ENCODE peak calls at places on chromosomes 6 and 20, in eight cellular contexts. One of them, this sample, is unnamed.

GRCh38 chr6:122154912-122155516 is 244.4 kb upstream of the HSF2 start:
- DNase-seq in activated gamma-delta T cell: no peak
- DNase-seq in fibroblast of lung: peak; percentile 3
- DNase-seq in PC-9: no peak
- DNase-seq in mammary epithelial cell: no peak
- DNase-seq in OCI-M1: peak; percentile 40
- DNase-seq in activated CD4-positive, alpha-beta T cell treated with anti-CD3 and anti-CD28 coated beads, Interleukin-2, amount 10 ng/mL, durations not matched to agents 7 days and 5 days: no peak
- DNase-seq in ascending aorta: no peak
- DNase-seq in this sample: no peak

GRCh38 chr20:9172908-9173307 is 104.0 kb downstream of the PLCB4 start:
- DNase-seq in activated gamma-delta T cell: no peak
- DNase-seq in ascending aorta: no peak
- DNase-seq in activated CD4-positive, alpha-beta T cell treated with anti-CD3 and anti-CD28 coated beads, Interleukin-2, amount 10 ng/mL, durations not matched to agents 7 days and 5 days: no peak
- DNase-seq in OCI-M1: peak; percentile 35
- DNase-seq in mammary epithelial cell: no peak
- DNase-seq in fibroblast of lung: peak; percentile 23
- DNase-seq in PC-9: no peak
- DNase-seq in this sample: peak; percentile 36

GRCh38 chr20:50233325-50234212 is 42.9 kb downstream of the CEBPB start:
- DNase-seq in OCI-M1: no peak
- DNase-seq in activated CD4-positive, alpha-beta T cell treated with anti-CD3 and anti-CD28 coated beads, Interleukin-2, amount 10 ng/mL, durations not matched to agents 7 days and 5 days: no peak
- DNase-seq in ascending aorta: no peak
- DNase-seq in activated gamma-delta T cell: no peak
- DNase-seq in mammary epithelial cell: no peak
- DNase-seq in PC-9: no peak
- DNase-seq in fibroblast of lung: no peak
- DNase-seq in this sample: peak; percentile 57

GRCh38 chr6:27503436-27504030 is 30.6 kb upstream of the ZNF184 start:
- DNase-seq in mammary epithelial cell: peak; percentile 61
- DNase-seq in fibroblast of lung: peak; percentile 87
- DNase-seq in PC-9: peak; percentile 75
- DNase-seq in OCI-M1: peak; percentile 95
- DNase-seq in activated gamma-delta T cell: peak; percentile 22
- DNase-seq in ascending aorta: no peak
- DNase-seq in activated CD4-positive, alpha-beta T cell treated with anti-CD3 and anti-CD28 coated beads, Interleukin-2, amount 10 ng/mL, durations not matched to agents 7 days and 5 days: peak; percentile 70
- DNase-seq in this sample: peak; percentile 84

GRCh38 chr6:30957716-30958115 is 16.9 kb downstream of the MUCL3 start:
- DNase-seq in fibroblast of lung: no peak
- DNase-seq in OCI-M1: no peak
- DNase-seq in activated CD4-positive, alpha-beta T cell treated with anti-CD3 and anti-CD28 coated beads, Interleukin-2, amount 10 ng/mL, durations not matched to agents 7 days and 5 days: no peak
- DNase-seq in mammary epithelial cell: no peak
- DNase-seq in PC-9: no peak
- DNase-seq in activated gamma-delta T cell: no peak
- DNase-seq in ascending aorta: no peak
- DNase-seq in this sample: peak; percentile 28

GRCh38 chr6:107355659-107356058 is 103.7 kb downstream of the PDSS2 start:
- DNase-seq in activated CD4-positive, alpha-beta T cell treated with anti-CD3 and anti-CD28 coated beads, Interleukin-2, amount 10 ng/mL, durations not matched to agents 7 days and 5 days: no peak
- DNase-seq in fibroblast of lung: no peak
- DNase-seq in PC-9: no peak
- DNase-seq in OCI-M1: no peak
- DNase-seq in activated gamma-delta T cell: no peak
- DNase-seq in ascending aorta: no peak
- DNase-seq in mammary epithelial cell: no peak
- DNase-seq in this sample: no peak

GRCh38 chr20:44526129-44526528 is 4.3 kb upstream of the SERINC3 start:
- DNase-seq in OCI-M1: no peak
- DNase-seq in fibroblast of lung: no peak
- DNase-seq in mammary epithelial cell: peak; percentile 59
- DNase-seq in PC-9: peak; percentile 68
- DNase-seq in ascending aorta: no peak
- DNase-seq in activated gamma-delta T cell: no peak
- DNase-seq in activated CD4-positive, alpha-beta T cell treated with anti-CD3 and anti-CD28 coated beads, Interleukin-2, amount 10 ng/mL, durations not matched to agents 7 days and 5 days: no peak
- DNase-seq in this sample: no peak

GRCh38 chr6:99282479-99283062 is 66.9 kb downstream of the FAXC start:
- DNase-seq in activated CD4-positive, alpha-beta T cell treated with anti-CD3 and anti-CD28 coated beads, Interleukin-2, amount 10 ng/mL, durations not matched to agents 7 days and 5 days: no peak
- DNase-seq in OCI-M1: peak; percentile 69
- DNase-seq in PC-9: peak; percentile 42
- DNase-seq in ascending aorta: no peak
- DNase-seq in activated gamma-delta T cell: no peak
- DNase-seq in fibroblast of lung: peak; percentile 46
- DNase-seq in mammary epithelial cell: peak; percentile 1
- DNase-seq in this sample: peak; percentile 17

GRCh38 chr6:42393339-42393738 is 58.4 kb downstream of the TRERF1 start:
- DNase-seq in ascending aorta: no peak
- DNase-seq in PC-9: no peak
- DNase-seq in activated CD4-positive, alpha-beta T cell treated with anti-CD3 and anti-CD28 coated beads, Interleukin-2, amount 10 ng/mL, durations not matched to agents 7 days and 5 days: no peak
- DNase-seq in fibroblast of lung: no peak
- DNase-seq in mammary epithelial cell: no peak
- DNase-seq in activated gamma-delta T cell: no peak
- DNase-seq in OCI-M1: no peak
- DNase-seq in this sample: peak; percentile 64

GRCh38 chr6:11194399-11195274 is 37.8 kb downstream of the NEDD9 start:
- DNase-seq in PC-9: no peak
- DNase-seq in activated gamma-delta T cell: no peak
- DNase-seq in ascending aorta: no peak
- DNase-seq in OCI-M1: no peak
- DNase-seq in fibroblast of lung: peak; percentile 60
- DNase-seq in mammary epithelial cell: no peak
- DNase-seq in activated CD4-positive, alpha-beta T cell treated with anti-CD3 and anti-CD28 coated beads, Interleukin-2, amount 10 ng/mL, durations not matched to agents 7 days and 5 days: no peak
- DNase-seq in this sample: peak; percentile 45

GRCh38 chr20:13416531-13416930 is 195.5 kb downstream of the ISM1 start:
- DNase-seq in mammary epithelial cell: no peak
- DNase-seq in PC-9: no peak
- DNase-seq in activated gamma-delta T cell: no peak
- DNase-seq in ascending aorta: no peak
- DNase-seq in OCI-M1: no peak
- DNase-seq in fibroblast of lung: no peak
- DNase-seq in activated CD4-positive, alpha-beta T cell treated with anti-CD3 and anti-CD28 coated beads, Interleukin-2, amount 10 ng/mL, durations not matched to agents 7 days and 5 days: no peak
- DNase-seq in this sample: peak; percentile 12

GRCh38 chr20:58647162-58647813 is 3.8 kb upstream of the STX16 start:
- DNase-seq in fibroblast of lung: no peak
- DNase-seq in activated gamma-delta T cell: no peak
- DNase-seq in activated CD4-positive, alpha-beta T cell treated with anti-CD3 and anti-CD28 coated beads, Interleukin-2, amount 10 ng/mL, durations not matched to agents 7 days and 5 days: peak; percentile 31
- DNase-seq in OCI-M1: peak; percentile 52
- DNase-seq in mammary epithelial cell: no peak
- DNase-seq in ascending aorta: no peak
- DNase-seq in PC-9: no peak
- DNase-seq in this sample: peak; percentile 38

GRCh38 chr20:47610247-47610944 is 108.7 kb downstream of the NCOA3 start:
- DNase-seq in activated gamma-delta T cell: no peak
- DNase-seq in OCI-M1: peak; percentile 75
- DNase-seq in activated CD4-positive, alpha-beta T cell treated with anti-CD3 and anti-CD28 coated beads, Interleukin-2, amount 10 ng/mL, durations not matched to agents 7 days and 5 days: peak; percentile 73
- DNase-seq in fibroblast of lung: peak; percentile 79
- DNase-seq in mammary epithelial cell: peak; percentile 69
- DNase-seq in PC-9: peak; percentile 69
- DNase-seq in ascending aorta: peak; percentile 33
- DNase-seq in this sample: peak; percentile 14

GRCh38 chr20:41169791-41170351 is 32.5 kb downstream of the PLCG1 start:
- DNase-seq in activated CD4-positive, alpha-beta T cell treated with anti-CD3 and anti-CD28 coated beads, Interleukin-2, amount 10 ng/mL, durations not matched to agents 7 days and 5 days: no peak
- DNase-seq in OCI-M1: no peak
- DNase-seq in PC-9: no peak
- DNase-seq in mammary epithelial cell: peak; percentile 91
- DNase-seq in fibroblast of lung: peak; percentile 48
- DNase-seq in ascending aorta: no peak
- DNase-seq in activated gamma-delta T cell: no peak
- DNase-seq in this sample: no peak

GRCh38 chr6:129753422-129753821 is 43.4 kb upstream of the ARHGAP18 start:
- DNase-seq in mammary epithelial cell: no peak
- DNase-seq in fibroblast of lung: no peak
- DNase-seq in activated CD4-positive, alpha-beta T cell treated with anti-CD3 and anti-CD28 coated beads, Interleukin-2, amount 10 ng/mL, durations not matched to agents 7 days and 5 days: no peak
- DNase-seq in activated gamma-delta T cell: no peak
- DNase-seq in OCI-M1: peak; percentile 73
- DNase-seq in PC-9: no peak
- DNase-seq in ascending aorta: no peak
- DNase-seq in this sample: no peak

GRCh38 chr6:12957321-12958051 is 240.9 kb downstream of the PHACTR1 start:
- DNase-seq in ascending aorta: peak; percentile 52
- DNase-seq in activated CD4-positive, alpha-beta T cell treated with anti-CD3 and anti-CD28 coated beads, Interleukin-2, amount 10 ng/mL, durations not matched to agents 7 days and 5 days: peak; percentile 23
- DNase-seq in PC-9: no peak
- DNase-seq in OCI-M1: peak; percentile 84
- DNase-seq in activated gamma-delta T cell: no peak
- DNase-seq in fibroblast of lung: peak; percentile 48
- DNase-seq in mammary epithelial cell: peak; percentile 35
- DNase-seq in this sample: peak; percentile 71

GRCh38 chr6:146819596-146820320 is 221.0 kb downstream of the ADGB start:
- DNase-seq in fibroblast of lung: no peak
- DNase-seq in PC-9: no peak
- DNase-seq in activated CD4-positive, alpha-beta T cell treated with anti-CD3 and anti-CD28 coated beads, Interleukin-2, amount 10 ng/mL, durations not matched to agents 7 days and 5 days: no peak
- DNase-seq in OCI-M1: no peak
- DNase-seq in mammary epithelial cell: no peak
- DNase-seq in ascending aorta: no peak
- DNase-seq in activated gamma-delta T cell: no peak
- DNase-seq in this sample: no peak

GRCh38 chr20:63058696-63059335 is 52.1 kb upstream of the BHLHE23 start:
- DNase-seq in fibroblast of lung: no peak
- DNase-seq in activated gamma-delta T cell: no peak
- DNase-seq in OCI-M1: no peak
- DNase-seq in mammary epithelial cell: no peak
- DNase-seq in ascending aorta: no peak
- DNase-seq in activated CD4-positive, alpha-beta T cell treated with anti-CD3 and anti-CD28 coated beads, Interleukin-2, amount 10 ng/mL, durations not matched to agents 7 days and 5 days: no peak
- DNase-seq in PC-9: no peak
- DNase-seq in this sample: peak; percentile 55

GRCh38 chr20:9141070-9141469 is 72.2 kb downstream of the PLCB4 start:
- DNase-seq in mammary epithelial cell: no peak
- DNase-seq in OCI-M1: no peak
- DNase-seq in PC-9: no peak
- DNase-seq in activated gamma-delta T cell: no peak
- DNase-seq in ascending aorta: no peak
- DNase-seq in fibroblast of lung: no peak
- DNase-seq in activated CD4-positive, alpha-beta T cell treated with anti-CD3 and anti-CD28 coated beads, Interleukin-2, amount 10 ng/mL, durations not matched to agents 7 days and 5 days: no peak
- DNase-seq in this sample: no peak

GRCh38 chr20:46562373-46563169 is 12.1 kb upstream of the OCSTAMP start:
- DNase-seq in activated CD4-positive, alpha-beta T cell treated with anti-CD3 and anti-CD28 coated beads, Interleukin-2, amount 10 ng/mL, durations not matched to agents 7 days and 5 days: peak; percentile 69
- DNase-seq in mammary epithelial cell: peak; percentile 30
- DNase-seq in ascending aorta: no peak
- DNase-seq in OCI-M1: peak; percentile 85
- DNase-seq in PC-9: peak; percentile 40
- DNase-seq in fibroblast of lung: peak; percentile 71
- DNase-seq in activated gamma-delta T cell: no peak
- DNase-seq in this sample: peak; percentile 93

GRCh38 chr6:159052720-159053119 is 7.9 kb upstream of the TAGAP start:
- DNase-seq in activated CD4-positive, alpha-beta T cell treated with anti-CD3 and anti-CD28 coated beads, Interleukin-2, amount 10 ng/mL, durations not matched to agents 7 days and 5 days: no peak
- DNase-seq in mammary epithelial cell: no peak
- DNase-seq in PC-9: no peak
- DNase-seq in activated gamma-delta T cell: no peak
- DNase-seq in OCI-M1: peak; percentile 27
- DNase-seq in fibroblast of lung: no peak
- DNase-seq in ascending aorta: no peak
- DNase-seq in this sample: no peak

GRCh38 chr20:31749223-31749622 is 10.1 kb downstream of the TPX2 start:
- DNase-seq in fibroblast of lung: no peak
- DNase-seq in activated gamma-delta T cell: no peak
- DNase-seq in OCI-M1: no peak
- DNase-seq in ascending aorta: no peak
- DNase-seq in activated CD4-positive, alpha-beta T cell treated with anti-CD3 and anti-CD28 coated beads, Interleukin-2, amount 10 ng/mL, durations not matched to agents 7 days and 5 days: no peak
- DNase-seq in mammary epithelial cell: no peak
- DNase-seq in PC-9: no peak
- DNase-seq in this sample: no peak

GRCh38 chr6:113306552-113307145 is 550.5 kb upstream of the MARCKS start:
- DNase-seq in ascending aorta: no peak
- DNase-seq in OCI-M1: peak; percentile 78
- DNase-seq in mammary epithelial cell: peak; percentile 62
- DNase-seq in activated CD4-positive, alpha-beta T cell treated with anti-CD3 and anti-CD28 coated beads, Interleukin-2, amount 10 ng/mL, durations not matched to agents 7 days and 5 days: peak; percentile 56
- DNase-seq in fibroblast of lung: peak; percentile 18
- DNase-seq in PC-9: no peak
- DNase-seq in activated gamma-delta T cell: no peak
- DNase-seq in this sample: peak; percentile 51

GRCh38 chr6:9623228-9623832 is 791.5 kb downstream of the TFAP2A start:
- DNase-seq in fibroblast of lung: no peak
- DNase-seq in activated gamma-delta T cell: no peak
- DNase-seq in ascending aorta: no peak
- DNase-seq in mammary epithelial cell: no peak
- DNase-seq in activated CD4-positive, alpha-beta T cell treated with anti-CD3 and anti-CD28 coated beads, Interleukin-2, amount 10 ng/mL, durations not matched to agents 7 days and 5 days: no peak
- DNase-seq in OCI-M1: no peak
- DNase-seq in PC-9: no peak
- DNase-seq in this sample: no peak

GRCh38 chr6:148177589-148178233 is 164.9 kb upstream of the SASH1 start:
- DNase-seq in activated CD4-positive, alpha-beta T cell treated with anti-CD3 and anti-CD28 coated beads, Interleukin-2, amount 10 ng/mL, durations not matched to agents 7 days and 5 days: peak; percentile 18
- DNase-seq in mammary epithelial cell: peak; percentile 35
- DNase-seq in fibroblast of lung: peak; percentile 72
- DNase-seq in OCI-M1: peak; percentile 33
- DNase-seq in activated gamma-delta T cell: no peak
- DNase-seq in PC-9: no peak
- DNase-seq in ascending aorta: no peak
- DNase-seq in this sample: peak; percentile 53

This sample was measured in left kidney.